ENCODE peak calls at places on chromosomes 5 and 9, in four cellular contexts. M is H9, Q is astrocyte, J is HFFc6. V is an unnamed sample.

GRCh38 chr9:133717113-133718031 is 20.8 kb downstream of the SARDH start:
- DNase-seq in M (no peak), J (no peak), Q (no peak), V (peak)

GRCh38 chr9:17018001-17018491 is 116.8 kb upstream of the CNTLN start:
- DNase-seq in Q (peak), M (no peak), J (peak), V (peak)

GRCh38 chr5:38736089-38736488 is 109.7 kb upstream of the OSMR start:
- DNase-seq in Q (no peak), M (no peak), J (no peak), V (no peak)

GRCh38 chr5:657570-657969 is 35.6 kb downstream of the TPPP start:
- DNase-seq in J (peak), Q (peak), M (no peak), V (no peak)

GRCh38 chr5:73519531-73520283 is 21.5 kb downstream of the BTF3 start:
- DNase-seq in M (peak), J (peak), Q (peak), V (peak)

GRCh38 chr9:129109504-129109903 is 1.1 kb downstream of the CRAT start:
- DNase-seq in Q (no peak), M (peak), J (peak), V (peak)

GRCh38 chr5:10111575-10111974 is 138.1 kb downstream of the ATPSCKMT start:
- DNase-seq in J (peak), Q (peak), M (peak), V (peak)

GRCh38 chr9:105309531-105309931 is 65.1 kb downstream of the SLC44A1 start:
- DNase-seq in J (no peak), Q (no peak), M (no peak), V (no peak)

GRCh38 chr5:324736-325612 is 3.5 kb downstream of the AHRR start:
- DNase-seq in Q (no peak), J (no peak), M (no peak), V (no peak)

GRCh38 chr5:79771387-79771786 is 81.8 kb downstream of the CMYA5 start:
- DNase-seq in Q (peak), M (no peak), J (peak), V (no peak)

GRCh38 chr5:38466444-38467189 is 89.8 kb downstream of the LIFR start:
- DNase-seq in Q (no peak), M (no peak), J (no peak), V (no peak)

GRCh38 chr5:111863801-111864200 is 106.8 kb upstream of the NREP start:
- DNase-seq in Q (peak), M (no peak), J (no peak), V (no peak)

GRCh38 chr5:137146402-137146889 is 352.7 kb downstream of the SPOCK1 start:
- DNase-seq in Q (peak), M (no peak), J (peak), V (no peak)

GRCh38 chr5:126233256-126233655 is 190.0 kb upstream of the GRAMD2B start:
- DNase-seq in Q (no peak), M (no peak), J (no peak), V (no peak)

GRCh38 chr9:40927260-40927631 is 201.2 kb downstream of the FOXD4L6 start:
- DNase-seq in J (no peak), M (no peak), Q (no peak), V (no peak)

GRCh38 chr9:136237486-136238341 is 7.9 kb downstream of the QSOX2 start:
- DNase-seq in Q (no peak), J (no peak), M (no peak), V (no peak)

GRCh38 chr9:84841915-84842314 is 172.4 kb downstream of the NTRK2 start:
- DNase-seq in J (no peak), M (no peak), Q (no peak), V (no peak)

GRCh38 chr5:106584268-106584667 is 1086.5 kb downstream of the EFNA5 start:
- DNase-seq in M (no peak), J (no peak), Q (no peak), V (no peak)

GRCh38 chr9:96100385-96100978 is 201.5 kb downstream of the HSD17B3 start:
- DNase-seq in M (no peak), Q (no peak), J (no peak), V (no peak)

GRCh38 chr9:91085499-91086291 is 276.0 kb downstream of the AUH start:
- DNase-seq in Q (no peak), M (no peak), J (no peak), V (no peak)

GRCh38 chr9:34089311-34089710 is 37.2 kb downstream of the DCAF12 start:
- DNase-seq in Q (peak), M (no peak), J (no peak), V (no peak)

GRCh38 chr9:33799928-33800689 is 4.7 kb downstream of the PRSS3 start:
- DNase-seq in J (no peak), M (no peak), Q (no peak), V (no peak)

GRCh38 chr9:37914154-37914551 is 10.2 kb upstream of the SLC25A51 start:
- DNase-seq in Q (no peak), J (no peak), M (no peak), V (no peak)

GRCh38 chr9:17131494-17131893 is 3.3 kb upstream of the CNTLN start:
- DNase-seq in J (no peak), Q (no peak), M (no peak), V (no peak)

GRCh38 chr5:128965011-128965637 is at the start of gene SLC27A6:
- DNase-seq in Q (no peak), M (peak), J (no peak), V (peak)

GRCh38 chr9:16992138-16992537 is 121.7 kb upstream of the BNC2 start:
- DNase-seq in Q (no peak), J (no peak), M (no peak), V (no peak)

GRCh38 chr5:108687599-108688220 is 60.0 kb upstream of the FER start:
- DNase-seq in J (no peak), M (no peak), Q (no peak), V (no peak)

GRCh38 chr5:115415143-115415491 is 118.7 kb upstream of the CCDC112 start:
- DNase-seq in Q (peak), M (no peak), J (peak), V (no peak)

GRCh38 chr5:82784521-82784920 is 292.7 kb downstream of the TMEM167A start:
- DNase-seq in Q (peak), M (no peak), J (no peak), V (no peak)

GRCh38 chr9:127640908-127641545 is 28.9 kb downstream of the STXBP1 start:
- DNase-seq in M (no peak), Q (no peak), J (no peak), V (no peak)

DNA sequence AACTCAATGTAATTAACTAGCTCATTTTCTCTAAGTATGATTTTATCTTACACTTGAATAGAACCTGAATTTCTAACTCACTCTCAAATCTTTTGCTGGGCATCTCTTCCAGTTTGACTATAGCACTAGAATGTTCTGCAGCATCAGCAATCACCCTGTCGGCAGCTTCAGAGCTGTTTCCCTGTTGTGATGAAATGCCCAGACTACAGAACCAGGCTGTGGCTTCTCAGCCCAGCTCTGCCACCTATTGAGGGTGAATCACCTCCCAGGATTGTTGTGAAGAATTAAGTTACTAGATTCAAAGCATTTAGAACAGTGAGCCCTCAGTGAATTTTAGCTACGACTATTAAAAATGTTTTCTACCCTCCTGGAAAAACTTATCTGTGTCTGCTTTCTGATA is 90.4 kb upstream of the ANKRD55 start:
- DNase-seq in Q (peak), M (no peak), J (peak), V (no peak)
- TF ChIP-seq CTCF in Q (no peak), M (no peak), J (no peak), V (no peak)

GRCh38 chr9:132239518-132239917 is 77.7 kb downstream of the NTNG2 start:
- DNase-seq in M (no peak), Q (no peak), J (no peak), V (no peak)

GRCh38 chr9:132237481-132237880 is 75.6 kb downstream of the NTNG2 start:
- DNase-seq in M (no peak), Q (no peak), J (no peak), V (no peak)

GRCh38 chr9:132236662-132237311 is 74.9 kb downstream of the NTNG2 start:
- DNase-seq in Q (no peak), J (no peak), M (no peak), V (no peak)

GRCh38 chr9:132238992-132239391 is 77.1 kb downstream of the NTNG2 start:
- DNase-seq in Q (no peak), M (no peak), J (no peak), V (no peak)

GRCh38 chr9:132238026-132238972 is 76.4 kb downstream of the NTNG2 start:
- DNase-seq in Q (no peak), M (no peak), J (no peak), V (no peak)
- TF ChIP-seq CTCF in Q (no peak), M (no peak), J (no peak), V (no peak)

GRCh38 chr5:168438349-168438748 is 47.9 kb upstream of the RARS1 start:
- DNase-seq in Q (no peak), M (no peak), J (no peak), V (no peak)
- TF ChIP-seq CTCF in Q (no peak), M (no peak), J (no peak), V (no peak)

DNA sequence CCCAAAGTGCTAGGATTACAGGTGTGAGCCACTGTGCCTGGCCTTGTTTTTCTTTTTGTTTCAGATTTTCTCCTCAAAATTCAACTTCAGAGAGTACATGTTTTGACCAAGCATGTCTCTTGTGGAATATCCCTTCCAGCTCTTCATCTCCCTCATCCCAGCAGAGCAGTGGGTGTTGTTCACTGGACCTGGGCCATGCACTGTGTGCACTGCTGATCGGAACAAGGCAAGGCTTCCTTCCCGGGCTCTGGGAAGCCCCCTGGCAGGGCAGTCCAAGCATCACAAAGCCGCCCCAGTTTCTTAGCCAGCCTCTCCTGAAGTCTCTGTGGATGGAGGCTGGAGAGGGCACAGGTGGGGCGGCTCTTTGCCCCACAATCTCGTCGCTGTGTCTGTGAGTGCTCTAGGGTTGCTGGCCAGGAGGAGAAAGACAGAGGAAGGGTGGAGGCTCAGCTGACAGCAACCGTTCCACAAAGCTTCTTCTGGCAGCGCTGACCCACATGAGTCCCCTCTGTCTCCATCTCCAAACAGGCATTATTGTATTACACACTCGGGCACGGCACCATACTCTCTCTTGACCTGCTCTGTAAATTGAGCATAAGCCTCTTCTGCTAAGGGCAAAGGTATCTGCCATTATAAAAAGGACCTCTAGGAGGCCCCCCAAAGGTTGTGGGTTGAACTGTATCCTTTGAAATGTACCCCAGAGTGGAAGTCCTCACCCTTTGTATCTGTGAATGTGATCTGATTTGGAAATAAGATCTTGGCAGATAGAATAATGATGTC is 89.6 kb downstream of the TARS1 start:
- DNase-seq in J (no peak), M (peak), Q (no peak), V (no peak)
- TF ChIP-seq CTCF in J (peak), M (peak), Q (no peak), V (no peak)

GRCh38 chr9:69931340-69931739 is 110.7 kb downstream of the CFAP95 start:
- DNase-seq in M (peak), J (peak), Q (no peak), V (no peak)
- TF ChIP-seq CTCF in M (peak), J (peak), Q (peak), V (peak)

GRCh38 chr5:157476699-157477408 is 16.8 kb downstream of the NIPAL4 start:
- DNase-seq in M (peak), Q (peak), J (peak), V (no peak)
- TF ChIP-seq CTCF in M (peak), Q (peak), J (peak), V (peak)

GRCh38 chr5:132229236-132229635 is 1.6 kb upstream of the P4HA2 start:
- DNase-seq in M (no peak), J (no peak), Q (no peak), V (no peak)
- TF ChIP-seq CTCF in M (no peak), J (no peak), Q (no peak), V (no peak)

DNA sequence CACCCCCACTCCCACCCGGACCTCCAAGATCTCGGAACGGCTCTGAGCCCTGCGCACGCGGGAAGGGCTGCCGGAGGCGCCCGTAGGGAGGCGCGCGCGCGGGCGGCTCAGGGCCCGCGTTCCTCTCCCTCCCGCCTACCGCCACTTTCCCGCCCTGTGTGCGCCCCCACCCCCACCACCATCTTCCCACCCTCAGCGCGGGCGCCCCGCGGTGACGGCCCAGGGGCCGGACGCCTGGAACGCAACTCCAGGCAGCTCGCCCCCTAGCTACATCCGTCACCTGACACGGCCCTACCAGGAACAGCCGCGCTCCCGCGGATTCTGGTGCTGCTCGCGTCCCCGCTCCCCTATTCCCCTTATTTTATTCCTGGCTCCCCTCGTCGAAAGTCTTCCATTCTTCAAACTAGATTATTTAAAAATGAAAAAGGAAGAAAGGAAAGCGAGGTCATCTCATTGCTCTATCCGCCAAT is at the start of gene CDKN2B-AS1:
- DNase-seq in M (peak), J (peak), Q (peak), V (peak)
- TF ChIP-seq CTCF in M (no peak), J (no peak), Q (no peak), V (no peak)

GRCh38 chr5:157356576-157356975 is 90.7 kb downstream of the CYFIP2 start:
- DNase-seq in J (no peak), M (no peak), Q (no peak), V (no peak)

GRCh38 chr5:157351386-157352089 is 85.6 kb downstream of the CYFIP2 start:
- DNase-seq in M (no peak), Q (no peak), J (no peak), V (no peak)

GRCh38 chr5:157357823-157358222 is 91.9 kb downstream of the CYFIP2 start:
- DNase-seq in M (no peak), J (no peak), Q (no peak), V (no peak)

GRCh38 chr5:157352756-157353340 is 86.9 kb downstream of the CYFIP2 start:
- DNase-seq in J (no peak), M (no peak), Q (no peak), V (no peak)

DNA sequence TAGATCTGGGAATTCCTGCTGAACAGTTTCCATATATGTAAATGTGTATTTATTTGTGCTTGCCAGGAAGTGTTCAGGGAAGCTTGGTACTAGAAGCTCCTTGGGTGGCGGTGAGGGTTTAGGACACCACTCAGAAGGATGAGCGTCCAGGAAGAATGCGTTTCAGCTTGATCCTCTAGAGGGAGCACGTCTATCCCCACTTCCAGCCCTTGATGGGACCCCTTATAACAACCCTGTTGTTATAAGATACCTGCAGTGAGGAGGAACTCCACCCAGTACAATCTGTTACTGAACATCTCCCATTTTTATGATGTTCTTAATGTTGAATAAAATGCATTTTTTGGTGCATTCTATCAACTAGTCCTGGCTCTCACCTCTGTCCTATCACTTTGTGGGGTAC is 88.9 kb downstream of the CYFIP2 start:
- DNase-seq in Q (no peak), J (no peak), M (peak), V (no peak)
- TF ChIP-seq CTCF in Q (peak), J (peak), M (peak), V (peak)